ENCODE peak calls at places on chromosomes 3 and 15, in ten cellular contexts. One of them, this sample, is unnamed.

GRCh38 chr3:196968233-196969000 is at the start of gene PIGZ:
- DNase-seq in GM23248: peak; percentile 76
- DNase-seq in MCF 10A: peak; percentile 45
- DNase-seq in upper lobe of right lung: peak; percentile 78
- DNase-seq in ovary: no peak
- DNase-seq in posterior cingulate gyrus: no peak
- DNase-seq in nucleus accumbens: peak; percentile 13
- DNase-seq in occipital lobe: no peak
- DNase-seq in NCI-H1105 treated with DMSO at 0.1 percent for 48 hours: peak; percentile 23
- DNase-seq in Calu3: peak; percentile 49
- DNase-seq in this sample: no peak

GRCh38 chr3:112814256-112814655 is 32.4 kb downstream of the CD200R1L start:
- DNase-seq in GM23248: peak; percentile 87
- DNase-seq in Calu3: no peak
- DNase-seq in NCI-H1105 treated with DMSO at 0.1 percent for 48 hours: no peak
- DNase-seq in upper lobe of right lung: no peak
- DNase-seq in MCF 10A: peak; percentile 58
- DNase-seq in posterior cingulate gyrus: no peak
- DNase-seq in nucleus accumbens: no peak
- DNase-seq in ovary: no peak
- DNase-seq in occipital lobe: no peak
- DNase-seq in this sample: no peak

GRCh38 chr3:131174752-131175151 is 148.1 kb downstream of the NEK11 start:
- DNase-seq in upper lobe of right lung: no peak
- DNase-seq in ovary: no peak
- DNase-seq in GM23248: peak; percentile 9
- DNase-seq in posterior cingulate gyrus: no peak
- DNase-seq in MCF 10A: no peak
- DNase-seq in occipital lobe: no peak
- DNase-seq in nucleus accumbens: no peak
- DNase-seq in NCI-H1105 treated with DMSO at 0.1 percent for 48 hours: no peak
- DNase-seq in Calu3: no peak
- DNase-seq in this sample: no peak

GRCh38 chr3:159028706-159029105 is 226.9 kb downstream of the MFSD1 start:
- DNase-seq in occipital lobe: no peak
- DNase-seq in MCF 10A: no peak
- DNase-seq in NCI-H1105 treated with DMSO at 0.1 percent for 48 hours: no peak
- DNase-seq in upper lobe of right lung: no peak
- DNase-seq in ovary: no peak
- DNase-seq in GM23248: peak; percentile 4
- DNase-seq in nucleus accumbens: no peak
- DNase-seq in Calu3: no peak
- DNase-seq in posterior cingulate gyrus: no peak
- DNase-seq in this sample: no peak

GRCh38 chr3:63972196-63972595 is 51.1 kb downstream of the PSMD6 start:
- DNase-seq in ovary: no peak
- DNase-seq in Calu3: no peak
- DNase-seq in NCI-H1105 treated with DMSO at 0.1 percent for 48 hours: no peak
- DNase-seq in occipital lobe: no peak
- DNase-seq in MCF 10A: no peak
- DNase-seq in posterior cingulate gyrus: no peak
- DNase-seq in upper lobe of right lung: no peak
- DNase-seq in nucleus accumbens: no peak
- DNase-seq in GM23248: peak; percentile 75
- DNase-seq in this sample: no peak

GRCh38 chr15:29676961-29677402 is 145.3 kb downstream of the TJP1 start:
- DNase-seq in NCI-H1105 treated with DMSO at 0.1 percent for 48 hours: no peak
- DNase-seq in occipital lobe: no peak
- DNase-seq in Calu3: no peak
- DNase-seq in upper lobe of right lung: no peak
- DNase-seq in posterior cingulate gyrus: peak; percentile 45
- DNase-seq in GM23248: peak; percentile 49
- DNase-seq in ovary: no peak
- DNase-seq in MCF 10A: no peak
- DNase-seq in nucleus accumbens: no peak
- DNase-seq in this sample: no peak

GRCh38 chr3:45933586-45933985 is 9.7 kb upstream of the CXCR6 start:
- DNase-seq in ovary: no peak
- DNase-seq in posterior cingulate gyrus: no peak
- DNase-seq in occipital lobe: no peak
- DNase-seq in Calu3: no peak
- DNase-seq in nucleus accumbens: no peak
- DNase-seq in MCF 10A: no peak
- DNase-seq in upper lobe of right lung: no peak
- DNase-seq in GM23248: no peak
- DNase-seq in NCI-H1105 treated with DMSO at 0.1 percent for 48 hours: no peak
- DNase-seq in this sample: no peak

GRCh38 chr3:77247817-77248216 is 207.9 kb downstream of the ROBO2 start:
- DNase-seq in MCF 10A: no peak
- DNase-seq in posterior cingulate gyrus: no peak
- DNase-seq in nucleus accumbens: no peak
- DNase-seq in NCI-H1105 treated with DMSO at 0.1 percent for 48 hours: no peak
- DNase-seq in ovary: no peak
- DNase-seq in upper lobe of right lung: no peak
- DNase-seq in occipital lobe: no peak
- DNase-seq in GM23248: no peak
- DNase-seq in Calu3: no peak
- DNase-seq in this sample: no peak

GRCh38 chr15:40323953-40324937 is 753 bp downstream of the INAFM2 start:
- DNase-seq in ovary: no peak
- DNase-seq in nucleus accumbens: no peak
- DNase-seq in occipital lobe: no peak
- DNase-seq in NCI-H1105 treated with DMSO at 0.1 percent for 48 hours: no peak
- DNase-seq in GM23248: peak; percentile 56
- DNase-seq in Calu3: no peak
- DNase-seq in upper lobe of right lung: peak; percentile 79
- DNase-seq in MCF 10A: no peak
- DNase-seq in posterior cingulate gyrus: no peak
- DNase-seq in this sample: no peak

GRCh38 chr3:126256256-126256655 is 75.9 kb upstream of the ALDH1L1 start:
- DNase-seq in GM23248: peak; percentile 28
- DNase-seq in ovary: no peak
- DNase-seq in NCI-H1105 treated with DMSO at 0.1 percent for 48 hours: no peak
- DNase-seq in posterior cingulate gyrus: no peak
- DNase-seq in nucleus accumbens: no peak
- DNase-seq in upper lobe of right lung: no peak
- DNase-seq in Calu3: no peak
- DNase-seq in MCF 10A: no peak
- DNase-seq in occipital lobe: no peak
- DNase-seq in this sample: no peak

GRCh38 chr15:68192804-68193521 is 12.2 kb downstream of the CALML4 start:
- DNase-seq in posterior cingulate gyrus: no peak
- DNase-seq in upper lobe of right lung: no peak
- DNase-seq in nucleus accumbens: no peak
- DNase-seq in MCF 10A: no peak
- DNase-seq in Calu3: no peak
- DNase-seq in NCI-H1105 treated with DMSO at 0.1 percent for 48 hours: no peak
- DNase-seq in ovary: no peak
- DNase-seq in occipital lobe: no peak
- DNase-seq in GM23248: no peak
- DNase-seq in this sample: no peak

GRCh38 chr15:56052389-56053045 is 59.1 kb upstream of the NEDD4 start:
- DNase-seq in Calu3: no peak
- DNase-seq in ovary: no peak
- DNase-seq in GM23248: peak; percentile 71
- DNase-seq in MCF 10A: peak; percentile 58
- DNase-seq in NCI-H1105 treated with DMSO at 0.1 percent for 48 hours: peak; percentile 47
- DNase-seq in nucleus accumbens: no peak
- DNase-seq in occipital lobe: no peak
- DNase-seq in upper lobe of right lung: no peak
- DNase-seq in posterior cingulate gyrus: no peak
- DNase-seq in this sample: no peak

GRCh38 chr3:36969085-36969484 is 23.8 kb downstream of the EPM2AIP1 start:
- DNase-seq in Calu3: no peak
- DNase-seq in ovary: no peak
- DNase-seq in nucleus accumbens: no peak
- DNase-seq in NCI-H1105 treated with DMSO at 0.1 percent for 48 hours: no peak
- DNase-seq in occipital lobe: no peak
- DNase-seq in MCF 10A: no peak
- DNase-seq in upper lobe of right lung: no peak
- DNase-seq in posterior cingulate gyrus: no peak
- DNase-seq in GM23248: no peak
- DNase-seq in this sample: no peak

GRCh38 chr3:63652066-63652725 is at the start of gene SNTN:
- DNase-seq in MCF 10A: no peak
- DNase-seq in occipital lobe: no peak
- DNase-seq in NCI-H1105 treated with DMSO at 0.1 percent for 48 hours: no peak
- DNase-seq in posterior cingulate gyrus: no peak
- DNase-seq in ovary: no peak
- DNase-seq in Calu3: no peak
- DNase-seq in nucleus accumbens: no peak
- DNase-seq in GM23248: no peak
- DNase-seq in upper lobe of right lung: no peak
- DNase-seq in this sample: no peak

GRCh38 chr15:74240002-74240568 is 4.0 kb downstream of the CCDC33 start:
- DNase-seq in ovary: peak; percentile 52
- DNase-seq in GM23248: peak; percentile 86
- DNase-seq in nucleus accumbens: peak; percentile 64
- DNase-seq in upper lobe of right lung: peak; percentile 90
- DNase-seq in posterior cingulate gyrus: peak; percentile 84
- DNase-seq in MCF 10A: peak; percentile 99
- DNase-seq in occipital lobe: peak; percentile 75
- DNase-seq in NCI-H1105 treated with DMSO at 0.1 percent for 48 hours: peak; percentile 94
- DNase-seq in Calu3: peak; percentile 97
- DNase-seq in this sample: peak; percentile 43

GRCh38 chr15:59543721-59544547 is 67.6 kb upstream of the GCNT3 start:
- DNase-seq in MCF 10A: no peak
- DNase-seq in posterior cingulate gyrus: no peak
- DNase-seq in NCI-H1105 treated with DMSO at 0.1 percent for 48 hours: no peak
- DNase-seq in nucleus accumbens: no peak
- DNase-seq in GM23248: no peak
- DNase-seq in Calu3: no peak
- DNase-seq in occipital lobe: no peak
- DNase-seq in ovary: no peak
- DNase-seq in upper lobe of right lung: no peak
- DNase-seq in this sample: no peak

GRCh38 chr3:54527953-54528352 is 399.9 kb downstream of the LRTM1 start:
- DNase-seq in MCF 10A: peak; percentile 11
- DNase-seq in GM23248: peak; percentile 39
- DNase-seq in occipital lobe: no peak
- DNase-seq in NCI-H1105 treated with DMSO at 0.1 percent for 48 hours: no peak
- DNase-seq in nucleus accumbens: no peak
- DNase-seq in ovary: no peak
- DNase-seq in posterior cingulate gyrus: no peak
- DNase-seq in Calu3: no peak
- DNase-seq in upper lobe of right lung: no peak
- DNase-seq in this sample: no peak

GRCh38 chr3:160684368-160684740 is 7.4 kb downstream of the ARL14 start:
- DNase-seq in MCF 10A: no peak
- DNase-seq in occipital lobe: no peak
- DNase-seq in upper lobe of right lung: no peak
- DNase-seq in ovary: no peak
- DNase-seq in nucleus accumbens: no peak
- DNase-seq in GM23248: no peak
- DNase-seq in posterior cingulate gyrus: no peak
- DNase-seq in NCI-H1105 treated with DMSO at 0.1 percent for 48 hours: no peak
- DNase-seq in Calu3: no peak
- DNase-seq in this sample: no peak

GRCh38 chr15:65541231-65541630 is 11.0 kb downstream of the HACD3 start:
- DNase-seq in nucleus accumbens: no peak
- DNase-seq in Calu3: no peak
- DNase-seq in upper lobe of right lung: no peak
- DNase-seq in occipital lobe: no peak
- DNase-seq in GM23248: no peak
- DNase-seq in NCI-H1105 treated with DMSO at 0.1 percent for 48 hours: no peak
- DNase-seq in MCF 10A: no peak
- DNase-seq in ovary: no peak
- DNase-seq in posterior cingulate gyrus: no peak
- DNase-seq in this sample: no peak

GRCh38 chr3:183158552-183159006 is 4.0 kb downstream of the LAMP3 start:
- DNase-seq in Calu3: no peak
- DNase-seq in nucleus accumbens: no peak
- DNase-seq in posterior cingulate gyrus: no peak
- DNase-seq in GM23248: peak; percentile 73
- DNase-seq in occipital lobe: peak; percentile 13
- DNase-seq in NCI-H1105 treated with DMSO at 0.1 percent for 48 hours: no peak
- DNase-seq in MCF 10A: peak; percentile 74
- DNase-seq in ovary: no peak
- DNase-seq in upper lobe of right lung: no peak
- DNase-seq in this sample: no peak

GRCh38 chr15:34818531-34818930 is 23.2 kb upstream of the ACTC1 start:
- DNase-seq in upper lobe of right lung: no peak
- DNase-seq in GM23248: peak; percentile 73
- DNase-seq in posterior cingulate gyrus: no peak
- DNase-seq in MCF 10A: no peak
- DNase-seq in occipital lobe: no peak
- DNase-seq in NCI-H1105 treated with DMSO at 0.1 percent for 48 hours: no peak
- DNase-seq in ovary: no peak
- DNase-seq in nucleus accumbens: no peak
- DNase-seq in Calu3: no peak
- DNase-seq in this sample: no peak

GRCh38 chr3:16842710-16843270 is 42.0 kb upstream of the PLCL2 start:
- DNase-seq in MCF 10A: no peak
- DNase-seq in upper lobe of right lung: no peak
- DNase-seq in nucleus accumbens: no peak
- DNase-seq in Calu3: no peak
- DNase-seq in occipital lobe: no peak
- DNase-seq in GM23248: no peak
- DNase-seq in ovary: no peak
- DNase-seq in posterior cingulate gyrus: no peak
- DNase-seq in NCI-H1105 treated with DMSO at 0.1 percent for 48 hours: peak; percentile 65
- DNase-seq in this sample: peak; percentile 16

GRCh38 chr3:45870099-45870498 is 16.2 kb upstream of the CCR9 start:
- DNase-seq in occipital lobe: no peak
- DNase-seq in upper lobe of right lung: no peak
- DNase-seq in posterior cingulate gyrus: no peak
- DNase-seq in Calu3: no peak
- DNase-seq in nucleus accumbens: no peak
- DNase-seq in GM23248: no peak
- DNase-seq in MCF 10A: no peak
- DNase-seq in NCI-H1105 treated with DMSO at 0.1 percent for 48 hours: no peak
- DNase-seq in ovary: no peak
- DNase-seq in this sample: no peak

GRCh38 chr3:115512565-115513410 is 110.5 kb upstream of the GAP43 start:
- DNase-seq in MCF 10A: peak; percentile 21
- DNase-seq in nucleus accumbens: peak; percentile 30
- DNase-seq in occipital lobe: peak; percentile 46
- DNase-seq in Calu3: peak; percentile 5
- DNase-seq in ovary: no peak
- DNase-seq in NCI-H1105 treated with DMSO at 0.1 percent for 48 hours: peak; percentile 80
- DNase-seq in upper lobe of right lung: peak; percentile 69
- DNase-seq in posterior cingulate gyrus: peak; percentile 72
- DNase-seq in GM23248: peak; percentile 67
- DNase-seq in this sample: peak; percentile 75

GRCh38 chr15:92095691-92096090 is 242.2 kb downstream of the SLCO3A1 start:
- DNase-seq in NCI-H1105 treated with DMSO at 0.1 percent for 48 hours: no peak
- DNase-seq in posterior cingulate gyrus: no peak
- DNase-seq in occipital lobe: no peak
- DNase-seq in ovary: no peak
- DNase-seq in Calu3: no peak
- DNase-seq in nucleus accumbens: no peak
- DNase-seq in upper lobe of right lung: no peak
- DNase-seq in GM23248: no peak
- DNase-seq in MCF 10A: no peak
- DNase-seq in this sample: no peak

GRCh38 chr3:131033480-131034080 is 6.9 kb downstream of the NEK11 start:
- DNase-seq in occipital lobe: no peak
- DNase-seq in nucleus accumbens: no peak
- DNase-seq in Calu3: peak; percentile 65
- DNase-seq in ovary: no peak
- DNase-seq in MCF 10A: peak; percentile 56
- DNase-seq in NCI-H1105 treated with DMSO at 0.1 percent for 48 hours: peak; percentile 70
- DNase-seq in GM23248: peak; percentile 45
- DNase-seq in upper lobe of right lung: no peak
- DNase-seq in posterior cingulate gyrus: no peak
- DNase-seq in this sample: peak; percentile 9

GRCh38 chr3:14788644-14789043 is 30.1 kb upstream of the FGD5 start:
- DNase-seq in Calu3: no peak
- DNase-seq in occipital lobe: no peak
- DNase-seq in upper lobe of right lung: peak; percentile 35
- DNase-seq in nucleus accumbens: no peak
- DNase-seq in ovary: peak; percentile 6
- DNase-seq in GM23248: no peak
- DNase-seq in NCI-H1105 treated with DMSO at 0.1 percent for 48 hours: no peak
- DNase-seq in posterior cingulate gyrus: no peak
- DNase-seq in MCF 10A: no peak
- DNase-seq in this sample: no peak

GRCh38 chr15:73888224-73889041 is 15.1 kb downstream of the TBC1D21 start:
- DNase-seq in MCF 10A: no peak
- DNase-seq in ovary: no peak
- DNase-seq in upper lobe of right lung: no peak
- DNase-seq in occipital lobe: no peak
- DNase-seq in GM23248: no peak
- DNase-seq in Calu3: no peak
- DNase-seq in posterior cingulate gyrus: no peak
- DNase-seq in NCI-H1105 treated with DMSO at 0.1 percent for 48 hours: no peak
- DNase-seq in nucleus accumbens: no peak
- DNase-seq in this sample: no peak

This sample was measured in NCI-H748 treated with DMSO at 0.1 percent for 48 hours.